ENCODE peak calls at places on chromosomes 11 and 22, in seven cellular contexts. Z, A, C, D, T, X and S are unnamed samples.

GRCh38 chr22:24402460-24403192 is 24.8 kb upstream of the ADORA2A start:
- DNase-seq in Z (peak; percentile 70), A (peak; percentile 91), C (peak; percentile 92), D (no peak), T (peak; percentile 93), X (no peak), S (peak; percentile 86)

GRCh38 chr11:44832452-44832851 is 105.7 kb downstream of the TSPAN18 start:
- DNase-seq in Z (no peak), A (no peak), C (no peak), D (no peak), T (no peak), X (no peak), S (no peak)

GRCh38 chr22:37220543-37220968 is 8.3 kb upstream of the SSTR3 start:
- DNase-seq in Z (no peak), A (no peak), C (no peak), D (no peak), T (no peak), X (no peak), S (no peak)

GRCh38 chr11:123580137-123580536 is 74.3 kb downstream of the SCN3B start:
- DNase-seq in Z (no peak), A (no peak), C (no peak), D (no peak), T (no peak), X (no peak), S (no peak)

GRCh38 chr11:69879734-69880005 is 60.5 kb upstream of the FGF3 start:
- DNase-seq in Z (no peak), A (no peak), C (no peak), D (no peak), T (no peak), X (no peak), S (no peak)

GRCh38 chr22:17342361-17342760 is 26.9 kb upstream of the CECR2 start:
- DNase-seq in Z (no peak), A (no peak), C (no peak), D (no peak), T (no peak), X (no peak), S (no peak)

GRCh38 chr11:102428696-102429095 is 23.9 kb downstream of the TMEM123 start:
- DNase-seq in Z (no peak), A (no peak), C (no peak), D (no peak), T (no peak), X (no peak), S (no peak)

GRCh38 chr22:43186272-43187170 is at the start of gene TTLL12:
- DNase-seq in Z (peak; percentile 66), A (peak; percentile 50), C (peak; percentile 60), D (peak; percentile 75), T (peak; percentile 60), X (peak; percentile 77), S (no peak)

GRCh38 chr22:30198152-30198845 is 48.3 kb downstream of the LIF start:
- DNase-seq in Z (no peak), A (no peak), C (no peak), D (no peak), T (no peak), X (no peak), S (no peak)

GRCh38 chr22:38569181-38569971 is 607 bp downstream of the DMC1 start:
- DNase-seq in Z (peak; percentile 31), A (no peak), C (no peak), D (no peak), T (no peak), X (no peak), S (no peak)
- H3K4me3 ChIP-seq in Z (peak overlapping the region; percentile 52), A (peak overlapping the region; percentile 71), C (peak overlapping the region; percentile 61), D (peak overlapping the region; percentile 64), T (peak overlapping the region; percentile 87), X (peak overlapping the region; percentile 57), S (peak overlapping the region; percentile 75)

GRCh38 chr11:41286751-41287150 is 172.7 kb downstream of the LRRC4C start:
- DNase-seq in Z (no peak), A (no peak), C (no peak), D (no peak), T (no peak), X (no peak), S (no peak)

DNA sequence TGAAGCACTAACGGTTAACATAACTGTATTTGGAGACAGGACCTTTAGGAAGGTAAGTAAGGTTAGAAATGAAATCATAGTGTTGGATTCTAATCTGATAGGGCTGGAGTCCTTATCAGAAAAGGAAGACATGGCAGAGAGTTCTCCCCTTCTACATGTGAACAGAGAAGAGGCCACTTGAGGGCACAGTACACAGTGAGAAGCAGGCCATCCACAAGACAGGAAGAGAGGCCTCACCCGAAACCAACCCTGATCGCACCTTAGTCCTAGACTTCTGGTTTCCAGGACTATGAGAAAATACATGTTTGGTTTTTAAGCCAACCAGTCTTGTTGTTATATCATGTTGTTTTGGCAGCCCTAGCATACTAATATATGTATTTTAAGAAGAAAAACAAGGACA is 170.0 kb downstream of the LRRC4C start:
- DNase-seq in Z (no peak), A (no peak), C (no peak), D (no peak), T (no peak), X (no peak), S (no peak)
- TF ChIP-seq CTCF in Z (no peak), A (no peak), C (no peak), D (no peak), T (no peak), X (no peak), S (no peak)

DNA sequence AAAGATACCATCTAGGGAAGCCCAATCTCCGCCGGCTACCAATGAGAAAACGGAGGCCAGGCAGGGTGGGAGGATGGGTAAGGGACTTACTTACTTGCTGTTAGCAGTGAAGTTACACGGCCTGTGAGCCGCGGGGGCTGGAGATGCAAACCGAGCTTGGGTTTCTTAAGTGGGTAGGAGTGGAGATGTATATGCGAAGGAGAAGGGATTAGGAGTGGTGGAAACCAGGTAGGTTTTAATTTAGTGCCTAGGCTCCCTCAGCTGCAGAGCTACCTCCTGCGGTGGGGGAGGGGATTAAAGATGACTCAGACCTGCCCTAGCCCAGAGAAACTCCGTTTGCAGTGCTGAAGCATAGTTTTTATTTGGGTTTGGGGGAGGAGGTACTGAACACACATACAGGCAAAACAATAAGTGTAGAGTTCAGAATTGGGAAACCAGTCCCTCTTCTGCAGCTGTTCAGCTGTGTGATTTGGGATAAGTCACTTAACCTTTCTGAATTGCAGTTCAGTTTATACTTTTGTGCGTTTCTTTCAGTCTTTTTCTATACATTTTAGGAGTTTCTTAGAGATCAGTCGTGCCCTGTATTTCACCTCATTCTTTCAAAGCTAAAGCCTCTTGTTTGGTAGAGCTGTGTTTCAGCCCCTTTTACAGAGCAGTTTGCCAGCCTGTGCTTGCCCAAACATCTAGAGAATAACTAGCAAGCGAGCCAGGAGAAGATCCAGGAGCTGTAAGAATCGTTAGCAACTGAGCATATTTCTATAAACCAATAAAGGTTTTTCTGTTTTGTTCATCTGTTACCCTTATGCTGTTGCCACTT is 596 bp upstream of the TNRC6B start:
- DNase-seq in Z (peak; percentile 71), A (peak; percentile 83), C (peak; percentile 74), D (peak; percentile 71), T (peak; percentile 59), X (no peak), S (no peak)
- H3K4me3 ChIP-seq in Z (peak overlapping the region; percentile 56), A (peak overlapping the region; percentile 69), C (peak overlapping the region; percentile 97), D (peak overlapping the region; percentile 24), T (peak overlapping the region; percentile 73), X (peak overlapping the region; percentile 70), S (peak overlapping the region; percentile 53)

DNA sequence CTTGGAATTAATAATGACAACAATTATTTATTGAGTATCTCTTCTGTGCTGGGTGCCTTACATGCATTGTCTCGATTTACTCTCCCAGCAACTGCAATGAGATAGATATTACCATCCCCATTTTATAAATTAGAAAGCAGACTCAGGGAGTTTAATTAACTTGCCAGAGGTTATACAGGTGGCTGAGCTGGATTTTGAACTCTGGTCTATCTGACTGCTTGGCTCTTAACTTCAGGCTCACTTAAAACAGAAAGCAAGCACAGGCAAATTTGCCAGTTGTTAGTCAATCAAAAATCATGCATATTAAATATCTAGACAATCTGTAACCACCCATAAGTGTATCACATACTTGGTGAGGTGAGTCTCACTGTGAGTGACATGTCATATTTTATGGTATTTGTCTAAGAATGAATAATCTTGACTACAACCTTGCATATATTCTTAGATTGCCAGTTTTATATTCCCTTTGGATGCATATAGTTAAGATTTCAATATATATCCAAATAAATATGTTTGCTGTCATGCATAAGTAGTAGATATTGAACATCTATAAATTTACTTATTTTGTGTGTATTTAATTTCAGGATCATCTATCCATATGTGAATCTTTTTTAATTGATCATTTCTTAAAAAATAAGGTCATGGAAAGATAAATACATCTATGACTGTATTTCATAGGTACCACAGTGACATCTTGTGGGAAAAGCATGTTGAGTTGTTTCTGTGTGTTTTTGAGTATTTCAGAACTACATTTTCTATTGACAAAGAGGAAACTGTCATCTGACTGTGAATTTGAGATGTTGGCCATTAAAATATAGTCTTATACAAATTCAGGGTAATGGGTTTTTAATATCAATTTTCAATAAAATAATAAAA is 112.0 kb upstream of the ARHGAP42 start:
- DNase-seq in Z (no peak), A (peak; percentile 76), C (peak; percentile 61), D (no peak), T (peak; percentile 10), X (no peak), S (no peak)
- TF ChIP-seq CTCF in Z (no peak), A (no peak), C (peak; percentile 37), D (no peak), T (peak; percentile 39), X (peak; percentile 28), S (peak; percentile 25)

GRCh38 chr11:47593934-47594855 is at the start of gene C1QTNF4:
- DNase-seq in Z (no peak), A (no peak), C (no peak), D (no peak), T (no peak), X (no peak), S (no peak)

GRCh38 chr11:47592970-47593369 is 1.2 kb downstream of the C1QTNF4 start:
- DNase-seq in Z (no peak), A (no peak), C (no peak), D (no peak), T (no peak), X (no peak), S (no peak)

GRCh38 chr11:47595029-47595428 is 818 bp upstream of the C1QTNF4 start:
- DNase-seq in Z (no peak), A (no peak), C (no peak), D (no peak), T (no peak), X (no peak), S (no peak)

GRCh38 chr11:47592276-47592675 is 1.9 kb downstream of the C1QTNF4 start:
- DNase-seq in Z (no peak), A (no peak), C (no peak), D (no peak), T (no peak), X (no peak), S (no peak)

GRCh38 chr11:47593492-47593933 is 698 bp downstream of the C1QTNF4 start:
- DNase-seq in Z (no peak), A (no peak), C (no peak), D (no peak), T (no peak), X (no peak), S (no peak)
- H3K4me3 ChIP-seq in Z (no peak overlapping the region), A (no peak overlapping the region), C (no peak overlapping the region), D (no peak overlapping the region), T (no peak overlapping the region), X (no peak overlapping the region), S (no peak overlapping the region)

GRCh38 chr22:26086359-26086758 is 82.9 kb upstream of the SEZ6L start:
- DNase-seq in Z (no peak), A (no peak), C (no peak), D (no peak), T (no peak), X (no peak), S (no peak)
- TF ChIP-seq CTCF in Z (no peak), A (no peak), C (no peak), D (no peak), T (no peak), X (no peak), S (no peak)